ENCODE peak calls at places on chromosomes 12 and 14, in five cellular contexts. M, Q, T, E and I are unnamed samples.

GRCh38 chr14:103716091-103716801 is 636 bp downstream of the ZFYVE21 start:
- DNase-seq in M (no peak), Q (no peak), T (no peak), E (peak; percentile 66), I (no peak)

GRCh38 chr12:131281016-131281415 is 327.3 kb downstream of the ADGRD1 start:
- DNase-seq in M (no peak), Q (no peak), T (no peak), E (no peak), I (no peak)

GRCh38 chr14:41609704-41610183 is 3.1 kb downstream of the LRFN5 start:
- DNase-seq in M (no peak), Q (no peak), T (no peak), E (no peak), I (no peak)

GRCh38 chr14:99408286-99408970 is 72.2 kb downstream of the SETD3 start:
- DNase-seq in M (no peak), Q (no peak), T (no peak), E (no peak), I (no peak)

GRCh38 chr14:32545109-32545857 is 216.2 kb downstream of the AKAP6 start:
- DNase-seq in M (no peak), Q (no peak), T (no peak), E (no peak), I (no peak)

GRCh38 chr14:76212242-76212641 is 60.5 kb downstream of the GPATCH2L start:
- DNase-seq in M (no peak), Q (no peak), T (no peak), E (no peak), I (no peak)

GRCh38 chr14:105093426-105094192 is 28.4 kb upstream of the GPR132 start:
- DNase-seq in M (peak; percentile 43), Q (peak; percentile 20), T (peak; percentile 68), E (peak; percentile 84), I (peak; percentile 77)

GRCh38 chr14:103149351-103149750 is 26.1 kb downstream of the TNFAIP2 start:
- DNase-seq in M (no peak), Q (no peak), T (no peak), E (no peak), I (no peak)

GRCh38 chr14:66701813-66702212 is 193.9 kb downstream of the GPHN start:
- DNase-seq in M (no peak), Q (no peak), T (no peak), E (no peak), I (no peak)

GRCh38 chr12:112350593-112351592 is 31.3 kb downstream of the HECTD4 start:
- DNase-seq in M (no peak), Q (no peak), T (no peak), E (peak; percentile 96), I (no peak)
- TF ChIP-seq EZH2 in M (no peak), Q (no peak), T (no peak), E (peak; percentile 75), I (no peak)

DNA sequence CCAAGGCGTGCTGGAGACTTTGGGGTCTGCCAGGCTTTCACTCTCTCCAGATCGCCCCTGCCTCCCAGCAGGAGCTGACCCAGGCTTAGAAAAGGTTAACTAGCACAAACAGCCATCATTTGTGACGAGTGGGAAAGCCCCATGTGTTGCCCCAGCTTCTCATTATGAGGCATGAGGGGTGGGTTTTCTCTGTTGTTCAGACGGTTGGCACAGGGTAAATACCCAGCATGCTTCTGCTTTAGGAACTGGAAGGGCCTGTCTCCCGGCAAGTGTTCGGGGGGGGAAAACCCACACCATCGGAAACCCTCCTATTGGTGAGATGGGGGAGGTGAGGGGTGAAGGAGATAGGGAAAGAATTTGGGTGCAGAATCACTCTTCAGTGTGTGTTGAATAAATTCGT is 34.6 kb upstream of the C12orf42 start:
- DNase-seq in M (no peak), Q (no peak), T (no peak), E (no peak), I (no peak)
- TF ChIP-seq YY1 in M (no peak), Q (no peak), T (no peak), E (no peak), I (no peak)

DNA sequence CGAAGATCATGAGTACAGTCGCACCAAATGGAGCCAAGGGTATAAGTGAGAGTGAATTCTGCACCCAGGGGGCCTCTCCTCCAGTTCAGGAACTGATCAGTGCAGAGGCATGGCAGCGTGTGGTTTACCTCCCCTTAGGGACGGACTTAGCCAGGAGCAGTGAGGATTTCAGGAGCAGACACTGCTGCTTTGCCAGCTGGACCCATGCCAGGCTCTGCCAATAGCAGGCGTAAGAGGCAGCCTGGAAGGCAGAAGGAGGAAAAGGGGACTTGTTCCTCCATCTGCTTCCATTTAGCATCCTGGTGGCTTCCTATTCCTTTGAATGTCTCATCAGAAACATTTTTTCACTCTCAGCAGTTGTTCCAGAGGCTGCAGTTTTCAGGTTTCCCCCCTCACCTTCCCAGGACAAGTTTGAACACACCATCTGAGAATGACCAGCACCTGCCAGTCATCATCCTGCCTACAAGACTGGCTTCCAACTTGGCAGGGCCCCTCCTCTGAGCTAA is 137.0 kb upstream of the LMNTD1 start:
- DNase-seq in M (no peak), Q (no peak), T (no peak), E (no peak), I (no peak)
- TF ChIP-seq ATF3 in M (no peak), Q (no peak), T (no peak), E (no peak), I (no peak)

DNA sequence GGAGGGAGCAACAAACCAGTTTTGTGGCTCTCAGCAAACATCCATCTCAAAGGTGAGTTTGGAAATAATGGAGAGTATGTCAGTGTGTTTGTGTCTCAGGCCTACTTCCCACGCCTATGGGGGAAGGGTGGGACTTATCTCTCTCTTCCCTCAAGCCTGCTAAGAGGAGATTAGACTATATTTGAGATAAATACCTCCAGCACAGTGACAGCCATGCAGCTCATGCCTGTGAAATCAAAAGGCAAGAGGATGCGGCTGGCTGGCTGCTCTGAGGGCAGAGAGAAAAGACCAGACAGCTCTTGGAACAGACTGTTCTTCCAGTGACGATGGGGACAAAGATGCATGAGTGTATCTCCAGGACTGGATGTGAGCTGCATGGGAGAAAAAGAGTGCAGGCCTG is 14.7 kb upstream of the POC1B start:
- DNase-seq in M (no peak), Q (no peak), T (no peak), E (peak; percentile 24), I (no peak)
- TF ChIP-seq EZH2 in M (no peak), Q (no peak), T (no peak), E (no peak), I (no peak)